ENCODE peak calls at places on chromosomes 16 and 17, in four cellular contexts. I is HCT116, U is HepG2, S is K562. F is an unnamed sample. For H3K4me1, the result is how much of the 10 kb centered on the place peaks cover.

GRCh38 chr16:30555848-30556473 is 2.2 kb downstream of the ZNF764 start:
- DNase-seq in I (no peak), U (no peak), S (no peak), F (no peak)

GRCh38 chr16:56944954-56945839 is 13.3 kb downstream of the HERPUD1 start:
- DNase-seq in U (no peak), S (no peak), I (no peak), F (no peak)

GRCh38 chr17:27511154-27511553 is 54.9 kb downstream of the KSR1 start:
- DNase-seq in I (no peak), S (no peak), U (no peak), F (no peak)

GRCh38 chr16:29848420-29849297 is 14.4 kb downstream of the CDIPT start:
- DNase-seq in S (peak), I (peak), U (peak), F (peak)

GRCh38 chr17:21275047-21275578 is 9.4 kb upstream of the MAP2K3 start:
- DNase-seq in S (peak), I (no peak), U (no peak), F (no peak)

GRCh38 chr16:57946181-57946801 is 24.6 kb downstream of the CNGB1 start:
- DNase-seq in U (no peak), S (no peak), I (no peak), F (no peak)

GRCh38 chr17:46115687-46116086 is 77.5 kb downstream of the KANSL1 start:
- DNase-seq in I (no peak), U (no peak), S (no peak), F (no peak)

GRCh38 chr17:38701504-38702165 is 3.4 kb upstream of the MLLT6 start:
- DNase-seq in S (peak), U (peak), I (no peak), F (no peak)

GRCh38 chr17:39209317-39210092 is 9.4 kb downstream of the RPL19 start:
- DNase-seq in U (no peak), S (peak), I (no peak), F (no peak)

GRCh38 chr17:45784583-45785372 is 658 bp downstream of the CRHR1 start:
- DNase-seq in S (peak), U (peak), I (no peak), F (no peak)

GRCh38 chr17:70313450-70313849 is 144.1 kb downstream of the KCNJ2 start:
- DNase-seq in S (no peak), I (no peak), U (no peak), F (no peak)

GRCh38 chr16:56657555-56658430 is at the start of gene MT1F:
- DNase-seq in I (peak), S (peak), U (peak), F (no peak)

GRCh38 chr16:69371564-69371963 is 14.2 kb downstream of the TERF2 start:
- DNase-seq in U (no peak), S (no peak), I (no peak), F (no peak)

GRCh38 chr17:78875738-78876597 is 27.0 kb downstream of the CEP295NL start:
- DNase-seq in S (no peak), U (no peak), I (no peak), F (no peak)

GRCh38 chr16:57624044-57624688 is 4.3 kb upstream of the ADGRG1 start:
- DNase-seq in S (no peak), U (peak), I (no peak), F (no peak)

GRCh38 chr16:67055712-67056487 is 27.0 kb downstream of the CBFB start:
- DNase-seq in I (no peak), S (peak), U (peak), F (peak)

GRCh38 chr17:31425646-31426045 is 34.2 kb downstream of the RAB11FIP4 start:
- DNase-seq in S (no peak), U (peak), I (no peak), F (no peak)

GRCh38 chr16:27328937-27329336 is 15.2 kb downstream of the IL4R start:
- DNase-seq in I (no peak), U (no peak), S (no peak), F (no peak)

GRCh38 chr16:48158296-48158695 is 2.5 kb upstream of the ABCC12 start:
- DNase-seq in S (no peak), U (peak), I (peak), F (no peak)

GRCh38 chr17:43768382-43768781 is 9.8 kb upstream of the SOST start:
- DNase-seq in S (no peak), U (no peak), I (no peak), F (no peak)

GRCh38 chr16:57755061-57755684 is 19.6 kb downstream of the KATNB1 start:
- DNase-seq in S (no peak), I (no peak), U (no peak), F (no peak)

GRCh38 chr17:18257268-18257681 is 1.3 kb downstream of the FLII start:
- DNase-seq in I (no peak), U (peak), S (no peak), F (no peak)

GRCh38 chr17:15464211-15464610 is 3.2 kb downstream of the CDRT4 start:
- DNase-seq in I (no peak), U (no peak), S (no peak), F (no peak)

GRCh38 chr17:77090476-77090875 is 50.3 kb upstream of the SEC14L1 start:
- DNase-seq in U (no peak), S (no peak), I (no peak), F (no peak)
- H3K4me1 ChIP-seq in U (half or more), S (under half), I (under half), F (under half)

GRCh38 chr16:595094-595528 is 5.2 kb downstream of the RAB40C start:
- DNase-seq in I (no peak), U (no peak), S (no peak), F (no peak)

GRCh38 chr16:593406-593805 is 3.5 kb downstream of the RAB40C start:
- DNase-seq in U (no peak), S (no peak), I (no peak), F (no peak)

GRCh38 chr16:593807-594206 is 3.9 kb downstream of the RAB40C start:
- DNase-seq in U (no peak), I (no peak), S (no peak), F (no peak)

GRCh38 chr16:596736-597060 is 6.8 kb downstream of the RAB40C start:
- DNase-seq in U (no peak), I (no peak), S (no peak), F (no peak)

GRCh38 chr16:595942-596735 is 6.3 kb downstream of the RAB40C start:
- DNase-seq in I (no peak), S (no peak), U (no peak), F (no peak)
- TF ChIP-seq REST in I (no peak), S (no peak), U (no peak), F (no peak)

GRCh38 chr16:660459-661183 is 7.3 kb upstream of the RHOT2 start:
- DNase-seq in I (peak), U (no peak), S (peak), F (no peak)
- TF ChIP-seq TCF7L2 in I (no peak), U (no peak), S (no peak), F (no peak)

GRCh38 chr16:89320717-89321501 is 103.4 kb downstream of the ZNF778 start:
- DNase-seq in I (no peak), U (no peak), S (peak), F (no peak)
- H3K4me1 ChIP-seq in I (half or more), U (half or more), S (half or more), F (half or more)

DNA sequence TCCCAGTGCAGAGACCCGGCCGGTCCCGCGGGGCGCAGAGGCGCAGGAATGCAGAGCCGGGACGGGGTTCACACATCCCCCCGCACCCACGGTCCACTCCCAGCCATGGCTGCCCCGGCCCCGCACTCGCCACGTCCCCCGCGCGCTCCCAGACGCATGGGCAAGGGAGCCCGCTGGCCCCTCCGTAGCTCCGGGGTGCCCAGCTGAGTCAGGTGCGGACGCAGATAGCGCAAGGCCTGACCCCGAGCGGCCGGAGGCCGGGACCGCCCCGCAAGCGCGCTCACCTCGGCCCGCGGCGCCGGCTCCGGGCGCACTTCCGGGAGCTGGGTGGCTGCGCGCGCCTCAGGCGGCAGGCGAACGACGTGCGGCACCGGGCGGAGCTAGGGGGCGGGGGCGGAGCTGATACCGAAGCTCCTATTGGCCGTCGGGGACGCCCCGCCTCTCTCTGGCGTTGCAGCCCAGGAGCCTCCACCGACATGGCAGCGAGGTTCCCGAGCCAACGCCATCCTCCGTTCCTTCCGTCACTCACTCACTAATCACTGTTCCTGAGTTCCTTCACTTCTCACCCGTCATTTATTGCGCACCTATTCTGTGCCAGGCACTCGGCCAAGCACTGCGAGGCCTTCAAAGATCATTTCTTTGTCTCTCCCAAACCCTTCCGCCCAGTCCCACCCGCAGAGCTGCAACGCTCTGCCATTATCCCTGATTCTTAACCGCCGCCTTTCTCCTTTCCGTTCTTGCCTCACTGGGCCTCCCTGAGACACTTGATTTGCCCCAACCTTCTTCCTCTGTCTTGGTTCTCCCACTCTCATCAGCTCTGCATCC is at the start of gene ZNF18:
- DNase-seq in I (peak), S (peak), U (peak), F (peak)
- TF ChIP-seq REST in I (no peak), S (no peak), U (no peak), F (peak)

GRCh38 chr17:73166731-73167581 is 2.1 kb downstream of the SSTR2 start:
- DNase-seq in I (no peak), U (no peak), S (no peak), F (no peak)
- TF ChIP-seq TCF7L2 in I (no peak), U (no peak), S (no peak), F (no peak)

DNA sequence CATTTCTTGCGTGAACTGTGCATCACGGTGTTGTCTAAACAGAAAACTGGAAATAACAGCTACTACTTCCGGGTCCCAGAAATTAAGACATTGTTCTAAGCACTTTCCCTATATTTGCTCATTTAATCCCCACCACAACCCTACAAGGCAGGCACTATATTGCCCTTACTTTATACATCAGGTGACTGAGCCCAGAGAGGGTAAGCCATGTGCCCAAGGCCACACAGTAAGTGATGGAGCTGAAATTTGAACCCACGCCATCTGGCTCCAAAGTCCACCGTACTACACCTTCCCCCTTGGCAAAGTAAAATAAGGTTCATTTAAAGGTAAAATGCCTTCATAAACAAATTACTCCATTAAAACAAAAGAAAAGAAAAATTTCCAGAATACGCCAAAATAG is 33.2 kb downstream of the COTL1 start:
- DNase-seq in S (no peak), U (no peak), I (no peak), F (no peak)
- H3K4me1 ChIP-seq in S (under half), U (half or more), I (under half), F (under half)

GRCh38 chr17:75771334-75772281 is 6.6 kb upstream of the GALK1 start:
- DNase-seq in U (peak), I (no peak), S (no peak), F (no peak)
- TF ChIP-seq REST in U (no peak), I (no peak), S (no peak), F (no peak)